ENCODE peak calls at places on chromosomes 16 and 17, in ten cellular contexts. F, J, A, Y, D, K, I, P, M and H are unnamed samples.

GRCh38 chr17:43839670-43840101 is 6.7 kb upstream of the MPP3 start:
- DNase-seq in M (no peak), F (peak; percentile 78), J (no peak), K (no peak), I (no peak), A (no peak), D (no peak), Y (no peak), P (no peak), H (peak; percentile 80)

GRCh38 chr17:64276961-64277505 is 14.0 kb upstream of the TEX2 start:
- DNase-seq in Y (no peak), M (no peak), K (no peak), A (no peak), J (no peak), I (no peak), P (no peak), D (no peak), F (no peak), H (no peak)

GRCh38 chr17:40915721-40916256 is 21.7 kb downstream of the KRT23 start:
- DNase-seq in M (peak; percentile 64), K (peak; percentile 42), Y (peak; percentile 56), P (peak; percentile 67), D (no peak), A (no peak), F (no peak), I (no peak), J (no peak), H (no peak)

GRCh38 chr17:69761767-69762321 is 313.2 kb upstream of the KCNJ16 start:
- DNase-seq in K (peak; percentile 71), A (no peak), M (peak; percentile 99), F (no peak), Y (peak; percentile 61), J (peak; percentile 44), P (peak; percentile 98), I (no peak), D (no peak), H (no peak)

GRCh38 chr16:21301168-21301894 is 23.2 kb upstream of the CRYM start:
- DNase-seq in I (peak; percentile 78), P (no peak), M (peak; percentile 82), A (peak; percentile 62), D (peak; percentile 70), F (peak; percentile 87), J (peak; percentile 77), K (peak; percentile 83), Y (peak; percentile 85), H (peak; percentile 90)

GRCh38 chr17:64498308-64499203 is 1.7 kb upstream of the POLG2 start:
- DNase-seq in Y (no peak), F (no peak), M (peak; percentile 70), K (no peak), P (no peak), I (no peak), A (no peak), D (no peak), J (no peak), H (no peak)

GRCh38 chr16:49442805-49443204 is 69.2 kb downstream of the C16orf78 start:
- DNase-seq in M (no peak), K (no peak), A (no peak), D (no peak), Y (no peak), F (no peak), I (no peak), P (no peak), J (no peak), H (no peak)

GRCh38 chr16:22297871-22298733 is 893 bp downstream of the POLR3E start:
- DNase-seq in A (peak; percentile 74), M (peak; percentile 96), D (no peak), J (peak; percentile 78), I (peak; percentile 75), P (peak; percentile 86), Y (peak; percentile 84), K (peak; percentile 82), F (peak; percentile 63), H (peak; percentile 55)

GRCh38 chr17:76240461-76241204 is at the start of gene RNF157:
- DNase-seq in D (no peak), I (peak; percentile 54), J (peak; percentile 78), K (peak; percentile 88), M (peak; percentile 56), Y (peak; percentile 93), P (no peak), F (peak; percentile 62), A (peak; percentile 74), H (peak; percentile 59)

GRCh38 chr16:23694707-23695373 is 16.2 kb downstream of the PLK1 start:
- DNase-seq in Y (peak; percentile 51), I (peak; percentile 50), A (no peak), D (no peak), J (no peak), M (no peak), K (peak; percentile 50), P (no peak), F (no peak), H (no peak)

GRCh38 chr16:11916524-11917285 is 949 bp upstream of the GSPT1 start:
- DNase-seq in D (peak; percentile 53), K (peak; percentile 68), Y (peak; percentile 71), M (peak; percentile 65), J (peak; percentile 30), A (no peak), F (no peak), P (no peak), I (peak; percentile 68), H (peak; percentile 58)

GRCh38 chr16:15972046-15972868 is 22.8 kb downstream of the ABCC1 start:
- DNase-seq in K (no peak), P (no peak), M (peak; percentile 57), I (no peak), J (no peak), F (peak; percentile 35), Y (no peak), A (no peak), D (no peak), H (no peak)

GRCh38 chr17:75619506-75620431 is 13.5 kb upstream of the SMIM5 start:
- DNase-seq in Y (peak; percentile 63), F (no peak), P (no peak), M (peak; percentile 71), K (peak; percentile 60), I (no peak), D (no peak), A (peak; percentile 24), J (peak; percentile 61), H (no peak)

GRCh38 chr17:55729484-55729883 is 6.8 kb upstream of the TMEM100 start:
- DNase-seq in D (no peak), F (no peak), J (no peak), K (no peak), Y (no peak), M (no peak), P (no peak), A (no peak), I (no peak), H (no peak)

GRCh38 chr16:75340715-75341500 is 89.5 kb upstream of the BCAR1 start:
- DNase-seq in F (no peak), M (peak; percentile 67), J (no peak), P (peak; percentile 31), Y (peak; percentile 35), D (no peak), I (no peak), A (no peak), K (peak; percentile 55), H (no peak)

GRCh38 chr17:46190763-46191162 is 2.5 kb downstream of the KANSL1 start:
- DNase-seq in A (no peak), I (no peak), Y (no peak), F (no peak), K (no peak), D (no peak), M (peak; percentile 52), P (no peak), J (no peak), H (no peak)

GRCh38 chr16:88782454-88783390 is 2.3 kb downstream of the PIEZO1 start:
- DNase-seq in F (no peak), P (no peak), A (peak; percentile 78), K (peak; percentile 86), M (peak; percentile 91), D (no peak), I (peak; percentile 75), Y (peak; percentile 90), J (peak; percentile 52), H (no peak)

GRCh38 chr16:56615353-56615752 is 7.0 kb downstream of the MT2A start:
- DNase-seq in P (no peak), I (no peak), D (no peak), M (peak; percentile 86), F (no peak), J (no peak), A (no peak), Y (no peak), K (no peak), H (no peak)

GRCh38 chr17:45129426-45129939 is 2.8 kb downstream of the PLCD3 start:
- DNase-seq in P (no peak), J (no peak), F (peak; percentile 11), I (peak; percentile 93), K (no peak), Y (no peak), M (no peak), D (no peak), A (no peak), H (peak; percentile 64)

GRCh38 chr16:77816293-77816692 is 27.9 kb downstream of the VAT1L start:
- DNase-seq in Y (no peak), I (no peak), P (no peak), A (no peak), M (no peak), K (no peak), D (no peak), F (peak; percentile 43), J (no peak), H (no peak)

GRCh38 chr17:31394544-31394943 is 3.1 kb downstream of the RAB11FIP4 start:
- DNase-seq in I (peak; percentile 76), Y (peak; percentile 84), D (no peak), J (peak; percentile 52), M (peak; percentile 67), P (no peak), A (peak; percentile 47), K (peak; percentile 86), F (peak; percentile 85), H (no peak)

GRCh38 chr17:28467456-28468025 is 5.9 kb upstream of the SLC13A2 start:
- DNase-seq in A (no peak), D (no peak), P (peak; percentile 68), F (no peak), I (no peak), J (no peak), M (peak; percentile 43), K (peak; percentile 70), Y (peak; percentile 72), H (no peak)